ENCODE peak calls at places on chromosomes 2 and 18, in six cellular contexts. H, C, V, Q, T and E are unnamed samples.

GRCh38 chr2:164126960-164127359 is 391.2 kb upstream of the FIGN start:
- DNase-seq in H (no peak), C (no peak), V (no peak), Q (no peak), T (no peak), E (no peak)

GRCh38 chr18:59446012-59446411 is 86.9 kb upstream of the LMAN1 start:
- DNase-seq in H (no peak), C (no peak), V (peak), Q (no peak), T (no peak), E (no peak)

GRCh38 chr18:38481576-38481975 is 916.0 kb upstream of the CELF4 start:
- DNase-seq in H (no peak), C (no peak), V (no peak), Q (no peak), T (no peak), E (no peak)

GRCh38 chr2:147715807-147716206 is 129.0 kb upstream of the ACVR2A start:
- DNase-seq in H (no peak), C (no peak), V (no peak), Q (peak), T (no peak), E (no peak)

GRCh38 chr2:111632661-111633060 is 251.3 kb downstream of the ANAPC1 start:
- DNase-seq in H (no peak), C (no peak), V (no peak), Q (no peak), T (no peak), E (no peak)

GRCh38 chr18:74493689-74494088 is 2.5 kb upstream of the CNDP2 start:
- DNase-seq in H (no peak), C (no peak), V (no peak), Q (peak), T (no peak), E (no peak)

GRCh38 chr2:213279961-213280360 is 4.3 kb upstream of the SPAG16 start:
- DNase-seq in H (no peak), C (no peak), V (peak), Q (no peak), T (no peak), E (no peak)

GRCh38 chr2:26727641-26728561 is 35.4 kb downstream of the KCNK3 start:
- DNase-seq in H (no peak), C (no peak), V (no peak), Q (no peak), T (no peak), E (no peak)

GRCh38 chr18:61606759-61607158 is 273.5 kb downstream of the CDH20 start:
- DNase-seq in H (peak), C (no peak), V (peak), Q (no peak), T (peak), E (no peak)

GRCh38 chr2:220893411-220893810 is 678.7 kb downstream of the EPHA4 start:
- DNase-seq in H (no peak), C (no peak), V (no peak), Q (no peak), T (no peak), E (no peak)

GRCh38 chr2:130807659-130808385 is 28.9 kb upstream of the ARHGEF4 start:
- DNase-seq in H (no peak), C (no peak), V (no peak), Q (peak), T (no peak), E (no peak)

GRCh38 chr18:55546873-55547704 is 40.9 kb downstream of the TCF4 start:
- DNase-seq in H (peak), C (no peak), V (peak), Q (no peak), T (no peak), E (no peak)

GRCh38 chr2:189522435-189523151 is 58.0 kb downstream of the SLC40A1 start:
- DNase-seq in H (no peak), C (no peak), V (no peak), Q (no peak), T (no peak), E (no peak)

GRCh38 chr2:202072737-202073396 is at the start of gene KIAA2012:
- DNase-seq in H (no peak), C (no peak), V (no peak), Q (no peak), T (no peak), E (no peak)

GRCh38 chr2:241796610-241797138 is 12.3 kb upstream of the NEU4 start:
- DNase-seq in H (no peak), C (no peak), V (no peak), Q (no peak), T (no peak), E (no peak)

GRCh38 chr2:84704505-84705244 is 176.2 kb downstream of the TRABD2A start:
- DNase-seq in H (no peak), C (no peak), V (no peak), Q (no peak), T (no peak), E (no peak)

GRCh38 chr2:6823111-6823510 is 42.6 kb downstream of the CMPK2 start:
- DNase-seq in H (peak), C (no peak), V (no peak), Q (no peak), T (no peak), E (no peak)

GRCh38 chr2:29238497-29238896 is 123.3 kb downstream of the CLIP4 start:
- DNase-seq in H (no peak), C (no peak), V (no peak), Q (peak), T (peak), E (no peak)

GRCh38 chr2:64823794-64824193 is 165.4 kb upstream of the SLC1A4 start:
- DNase-seq in H (no peak), C (no peak), V (no peak), Q (no peak), T (no peak), E (no peak)

GRCh38 chr2:74103763-74104162 is 43.9 kb downstream of the BOLA3 start:
- DNase-seq in H (no peak), C (no peak), V (no peak), Q (no peak), T (no peak), E (no peak)

GRCh38 chr2:105432749-105433148 is 33.9 kb upstream of the FHL2 start:
- DNase-seq in H (no peak), C (no peak), V (no peak), Q (no peak), T (no peak), E (no peak)

GRCh38 chr2:18922276-18922675 is 332.9 kb upstream of the NT5C1B start:
- DNase-seq in H (no peak), C (no peak), V (no peak), Q (no peak), T (no peak), E (no peak)

GRCh38 chr2:46320141-46320567 is 22.9 kb downstream of the EPAS1 start:
- DNase-seq in H (no peak), C (no peak), V (no peak), Q (no peak), T (no peak), E (no peak)

GRCh38 chr2:203783496-203784203 is 77.2 kb downstream of the CD28 start:
- DNase-seq in H (peak), C (no peak), V (peak), Q (no peak), T (no peak), E (no peak)

GRCh38 chr2:121043827-121044222 is 241.2 kb downstream of the TFCP2L1 start:
- DNase-seq in H (no peak), C (no peak), V (no peak), Q (no peak), T (no peak), E (no peak)